ENCODE peak calls at places on chromosomes 5 and 9, in seven cellular contexts. One of them, this sample, is unnamed.

GRCh38 chr5:115179959-115180709 is 10.4 kb upstream of the TRIM36 start:
- DNase-seq in HT1080: no peak
- DNase-seq in sciatic nerve: peak; percentile 63
- DNase-seq in ecto neural progenitor cell: peak; percentile 86
- DNase-seq in astrocyte of the hippocampus: peak; percentile 78
- DNase-seq in AML-193: no peak
- DNase-seq in fibroblast of mammary gland: peak; percentile 13
- DNase-seq in this sample: peak; percentile 58

GRCh38 chr9:106376689-106377088 is 486.3 kb upstream of the ZNF462 start:
- DNase-seq in AML-193: no peak
- DNase-seq in sciatic nerve: no peak
- DNase-seq in HT1080: peak; percentile 36
- DNase-seq in astrocyte of the hippocampus: peak; percentile 1
- DNase-seq in ecto neural progenitor cell: no peak
- DNase-seq in fibroblast of mammary gland: no peak
- DNase-seq in this sample: no peak

GRCh38 chr5:124395287-124395686 is 351.2 kb downstream of the ZNF608 start:
- DNase-seq in AML-193: no peak
- DNase-seq in ecto neural progenitor cell: peak; percentile 70
- DNase-seq in astrocyte of the hippocampus: peak; percentile 73
- DNase-seq in fibroblast of mammary gland: no peak
- DNase-seq in HT1080: no peak
- DNase-seq in sciatic nerve: no peak
- DNase-seq in this sample: no peak

GRCh38 chr9:104074876-104075275 is 19.2 kb upstream of the SMC2 start:
- DNase-seq in AML-193: no peak
- DNase-seq in sciatic nerve: no peak
- DNase-seq in fibroblast of mammary gland: peak; percentile 76
- DNase-seq in HT1080: peak; percentile 37
- DNase-seq in astrocyte of the hippocampus: peak; percentile 74
- DNase-seq in ecto neural progenitor cell: no peak
- DNase-seq in this sample: no peak

GRCh38 chr5:158727771-158728311 is 371.9 kb downstream of the EBF1 start:
- DNase-seq in sciatic nerve: peak; percentile 72
- DNase-seq in HT1080: peak; percentile 60
- DNase-seq in fibroblast of mammary gland: peak; percentile 67
- DNase-seq in ecto neural progenitor cell: no peak
- DNase-seq in AML-193: no peak
- DNase-seq in astrocyte of the hippocampus: no peak
- DNase-seq in this sample: no peak

GRCh38 chr9:98929096-98929495 is 14.6 kb upstream of the COL15A1 start:
- DNase-seq in ecto neural progenitor cell: no peak
- DNase-seq in sciatic nerve: no peak
- DNase-seq in fibroblast of mammary gland: peak; percentile 52
- DNase-seq in AML-193: no peak
- DNase-seq in HT1080: no peak
- DNase-seq in astrocyte of the hippocampus: peak; percentile 49
- DNase-seq in this sample: no peak

GRCh38 chr5:55276771-55277170 is 30.7 kb downstream of the DHX29 start:
- DNase-seq in ecto neural progenitor cell: no peak
- DNase-seq in sciatic nerve: no peak
- DNase-seq in HT1080: peak; percentile 32
- DNase-seq in astrocyte of the hippocampus: peak; percentile 44
- DNase-seq in fibroblast of mammary gland: peak; percentile 7
- DNase-seq in AML-193: no peak
- DNase-seq in this sample: no peak

GRCh38 chr9:25681270-25681669 is 3.0 kb upstream of the TUSC1 start:
- DNase-seq in ecto neural progenitor cell: no peak
- DNase-seq in HT1080: peak; percentile 49
- DNase-seq in astrocyte of the hippocampus: peak; percentile 35
- DNase-seq in sciatic nerve: no peak
- DNase-seq in fibroblast of mammary gland: peak; percentile 77
- DNase-seq in AML-193: no peak
- DNase-seq in this sample: no peak

GRCh38 chr5:6489786-6490185 is 41.1 kb downstream of the UBE2QL1 start:
- DNase-seq in astrocyte of the hippocampus: no peak
- DNase-seq in HT1080: no peak
- DNase-seq in sciatic nerve: no peak
- DNase-seq in ecto neural progenitor cell: no peak
- DNase-seq in fibroblast of mammary gland: no peak
- DNase-seq in AML-193: no peak
- DNase-seq in this sample: no peak

GRCh38 chr5:79802995-79803394 is 113.4 kb downstream of the CMYA5 start:
- DNase-seq in sciatic nerve: no peak
- DNase-seq in AML-193: no peak
- DNase-seq in astrocyte of the hippocampus: no peak
- DNase-seq in ecto neural progenitor cell: no peak
- DNase-seq in HT1080: no peak
- DNase-seq in fibroblast of mammary gland: peak; percentile 5
- DNase-seq in this sample: no peak

GRCh38 chr5:173474881-173475287 is 141.6 kb downstream of the BOD1 start:
- DNase-seq in AML-193: no peak
- DNase-seq in sciatic nerve: no peak
- DNase-seq in ecto neural progenitor cell: no peak
- DNase-seq in astrocyte of the hippocampus: no peak
- DNase-seq in HT1080: peak; percentile 39
- DNase-seq in fibroblast of mammary gland: peak; percentile 73
- DNase-seq in this sample: no peak